ENCODE peak calls at places on chromosomes 5 and 9, in four cellular contexts. W, A, S and I are unnamed samples.

GRCh38 chr5:34898258-34898895 is 16.9 kb downstream of the RAD1 start:
- DNase-seq in W (peak), A (peak), S (peak), I (peak)

GRCh38 chr9:126513159-126514036 is 100.3 kb upstream of the LMX1B start:
- DNase-seq in W (no peak), A (no peak), S (no peak), I (no peak)

GRCh38 chr9:37994639-37995347 is 74.2 kb downstream of the SHB start:
- DNase-seq in W (no peak), A (no peak), S (peak), I (peak)

GRCh38 chr9:115071176-115071575 is 46.8 kb downstream of the TNC start:
- DNase-seq in W (no peak), A (no peak), S (no peak), I (no peak)

GRCh38 chr9:91116226-91116625 is 245.5 kb downstream of the AUH start:
- DNase-seq in W (no peak), A (no peak), S (no peak), I (no peak)

GRCh38 chr9:11356101-11356500 is 743.3 kb upstream of the PTPRD start:
- DNase-seq in W (no peak), A (no peak), S (no peak), I (no peak)

GRCh38 chr9:26205316-26205715 is 527.1 kb upstream of the TUSC1 start:
- DNase-seq in W (no peak), A (no peak), S (no peak), I (no peak)

GRCh38 chr5:40258205-40258604 is 421.5 kb upstream of the PTGER4 start:
- DNase-seq in W (no peak), A (no peak), S (no peak), I (no peak)

GRCh38 chr9:80664327-80665210 is 1024.8 kb downstream of the TLE1 start:
- DNase-seq in W (no peak), A (no peak), S (no peak), I (no peak)

GRCh38 chr5:140011297-140011802 is 31.7 kb downstream of the NRG2 start:
- DNase-seq in W (no peak), A (no peak), S (no peak), I (peak)

GRCh38 chr5:138303365-138303764 is 28.2 kb downstream of the CDC25C start:
- DNase-seq in W (no peak), A (no peak), S (peak), I (no peak)

GRCh38 chr5:103346162-103346748 is 87.7 kb downstream of the MACIR start:
- DNase-seq in W (no peak), A (no peak), S (no peak), I (no peak)

GRCh38 chr9:74496819-74497749 is at the start of gene RORB:
- DNase-seq in W (peak), A (peak), S (no peak), I (peak)

GRCh38 chr9:16656432-16657169 is 213.9 kb downstream of the BNC2 start:
- DNase-seq in W (no peak), A (no peak), S (no peak), I (no peak)

GRCh38 chr5:133274597-133274935 is 222.8 kb downstream of the HSPA4 start:
- DNase-seq in W (no peak), A (no peak), S (no peak), I (no peak)

GRCh38 chr9:19229725-19230355 is 653 bp upstream of the DENND4C start:
- DNase-seq in W (no peak), A (peak), S (no peak), I (no peak)

GRCh38 chr5:55226027-55226933 is 835 bp downstream of the MCIDAS start:
- DNase-seq in W (peak), A (peak), S (no peak), I (peak)

GRCh38 chr5:5017827-5018559 is 122.1 kb upstream of the ADAMTS16 start:
- DNase-seq in W (no peak), A (no peak), S (no peak), I (no peak)

GRCh38 chr5:9498541-9499497 is 47.1 kb downstream of the SEMA5A start:
- DNase-seq in W (no peak), A (no peak), S (no peak), I (no peak)

GRCh38 chr9:136630662-136630992 is 32.1 kb upstream of the EGFL7 start:
- DNase-seq in W (no peak), A (no peak), S (no peak), I (no peak)

GRCh38 chr9:86946712-86947145 is 577 bp downstream of the GAS1 start:
- DNase-seq in W (peak), A (no peak), S (no peak), I (peak)

GRCh38 chr9:72718503-72718902 is 197.1 kb downstream of the TMC1 start:
- DNase-seq in W (no peak), A (no peak), S (no peak), I (no peak)

GRCh38 chr9:29044959-29045358 is 1471.7 kb upstream of the C9orf72 start:
- DNase-seq in W (no peak), A (no peak), S (no peak), I (no peak)

GRCh38 chr5:151495330-151495729 is 47.9 kb downstream of the SLC36A1 start:
- DNase-seq in W (no peak), A (no peak), S (peak), I (no peak)

GRCh38 chr9:75866273-75866871 is 24.1 kb upstream of the PCSK5 start:
- DNase-seq in W (no peak), A (no peak), S (no peak), I (peak)

GRCh38 chr9:16154570-16155078 is 601.8 kb downstream of the CCDC171 start:
- DNase-seq in W (peak), A (no peak), S (no peak), I (peak)

GRCh38 chr5:31470608-31471007 is 61.3 kb downstream of the DROSHA start:
- DNase-seq in W (no peak), A (no peak), S (no peak), I (no peak)

GRCh38 chr5:133240425-133241091 is 188.7 kb downstream of the HSPA4 start:
- DNase-seq in W (no peak), A (no peak), S (peak), I (peak)

DNA sequence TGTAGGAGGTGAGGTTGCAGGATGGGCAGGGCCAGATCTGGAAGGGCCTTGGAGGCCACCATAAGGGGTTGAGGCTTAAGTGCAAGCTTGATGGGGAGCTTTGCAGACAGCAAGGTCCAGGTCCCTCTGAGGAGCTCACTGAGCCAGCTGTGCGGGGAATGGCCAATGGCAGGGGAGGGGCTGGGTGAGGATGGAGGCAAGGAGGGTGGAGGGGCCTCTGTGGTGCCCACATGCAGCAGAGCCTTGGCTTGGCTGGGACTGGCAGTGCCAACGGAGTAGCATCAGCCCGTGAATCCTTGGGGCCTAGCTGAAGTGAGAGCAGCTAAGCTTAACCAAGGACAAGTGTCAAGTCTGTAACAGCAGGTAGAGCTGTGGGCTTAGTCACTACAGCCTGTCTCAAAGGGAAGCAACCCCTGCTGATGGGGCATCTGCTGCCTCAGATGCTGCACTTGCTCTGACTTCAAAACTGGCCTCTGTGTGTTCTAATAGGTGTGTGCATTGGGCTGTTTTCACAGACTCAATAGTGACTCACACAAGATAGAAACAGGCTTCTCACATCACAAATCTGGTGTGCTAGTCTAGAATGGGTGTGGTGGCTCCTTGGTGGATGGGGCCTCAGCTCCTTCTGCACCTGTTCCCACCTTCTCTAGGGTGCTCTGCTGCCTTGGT is 16.3 kb downstream of the GALNT12 start:
- DNase-seq in W (no peak), A (no peak), S (no peak), I (no peak)
- TF ChIP-seq CTCF in W (no peak), A (no peak), S (no peak), I (no peak)

DNA sequence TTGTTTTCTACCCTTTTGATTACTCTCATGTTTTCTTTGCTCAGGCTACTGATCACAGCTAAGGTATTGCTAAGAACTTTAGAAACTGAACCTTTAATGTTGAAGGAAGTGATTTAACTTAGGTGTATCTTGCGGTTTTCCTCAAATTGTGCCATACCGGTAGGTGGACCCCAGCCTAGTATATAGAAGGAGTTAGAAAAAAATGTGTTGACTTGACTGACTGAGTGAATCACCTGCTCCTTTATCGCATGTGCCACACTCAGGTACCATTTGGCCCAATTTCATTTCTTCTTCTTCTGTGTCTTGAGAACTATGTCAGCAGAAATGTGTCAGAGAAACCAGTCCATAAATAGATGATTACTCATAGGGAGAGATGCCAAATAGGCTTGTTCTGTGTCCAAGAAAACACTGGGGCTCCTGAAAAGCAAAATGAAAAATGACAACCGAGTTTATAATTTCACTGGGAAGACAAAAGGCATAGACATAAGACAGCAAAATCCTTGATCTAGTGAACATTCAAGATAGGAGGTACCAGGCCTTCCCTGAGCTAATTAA is 19.4 kb downstream of the PLPPR1 start:
- DNase-seq in W (no peak), A (no peak), S (no peak), I (no peak)
- TF ChIP-seq CTCF in W (no peak), A (no peak), S (no peak), I (no peak)

GRCh38 chr9:122334916-122335315 is 35.9 kb upstream of the PTGS1 start:
- DNase-seq in W (no peak), A (no peak), S (no peak), I (no peak)
- TF ChIP-seq CTCF in W (no peak), A (no peak), S (no peak), I (no peak)

GRCh38 chr5:2886531-2886930 is 135.1 kb upstream of the IRX2 start:
- DNase-seq in W (no peak), A (no peak), S (no peak), I (no peak)
- TF ChIP-seq CTCF in W (no peak), A (no peak), S (no peak), I (no peak)

GRCh38 chr5:171155621-171156020 is 153.4 kb upstream of the TLX3 start:
- DNase-seq in W (no peak), A (no peak), S (no peak), I (no peak)

GRCh38 chr5:171149772-171150171 is 159.3 kb upstream of the TLX3 start:
- DNase-seq in W (no peak), A (no peak), S (no peak), I (no peak)

GRCh38 chr5:171149333-171149732 is 159.7 kb upstream of the TLX3 start:
- DNase-seq in W (no peak), A (no peak), S (no peak), I (no peak)

GRCh38 chr5:171157233-171157632 is 151.8 kb upstream of the TLX3 start:
- DNase-seq in W (no peak), A (no peak), S (no peak), I (no peak)

DNA sequence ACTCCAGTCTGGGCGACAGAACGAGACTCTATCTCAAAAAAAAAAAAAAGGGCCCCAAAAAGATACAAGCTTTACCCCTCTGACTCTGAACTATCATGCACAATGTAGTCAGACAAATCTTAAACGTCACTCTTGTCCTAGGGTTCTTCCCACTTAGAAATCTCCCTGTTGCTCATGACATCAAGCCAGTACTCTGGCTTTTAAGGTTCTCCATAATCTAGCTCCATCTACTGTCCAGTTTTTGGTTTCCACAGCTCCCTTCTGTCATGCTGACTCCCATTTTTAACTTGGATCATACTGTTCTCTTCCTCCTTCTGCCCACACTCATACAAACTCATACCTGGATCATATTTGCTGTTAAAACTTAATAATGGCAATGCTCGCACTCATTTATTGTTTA is 156.7 kb upstream of the TLX3 start:
- DNase-seq in W (no peak), A (no peak), S (no peak), I (no peak)
- TF ChIP-seq CTCF in W (no peak), A (no peak), S (peak), I (peak)

DNA sequence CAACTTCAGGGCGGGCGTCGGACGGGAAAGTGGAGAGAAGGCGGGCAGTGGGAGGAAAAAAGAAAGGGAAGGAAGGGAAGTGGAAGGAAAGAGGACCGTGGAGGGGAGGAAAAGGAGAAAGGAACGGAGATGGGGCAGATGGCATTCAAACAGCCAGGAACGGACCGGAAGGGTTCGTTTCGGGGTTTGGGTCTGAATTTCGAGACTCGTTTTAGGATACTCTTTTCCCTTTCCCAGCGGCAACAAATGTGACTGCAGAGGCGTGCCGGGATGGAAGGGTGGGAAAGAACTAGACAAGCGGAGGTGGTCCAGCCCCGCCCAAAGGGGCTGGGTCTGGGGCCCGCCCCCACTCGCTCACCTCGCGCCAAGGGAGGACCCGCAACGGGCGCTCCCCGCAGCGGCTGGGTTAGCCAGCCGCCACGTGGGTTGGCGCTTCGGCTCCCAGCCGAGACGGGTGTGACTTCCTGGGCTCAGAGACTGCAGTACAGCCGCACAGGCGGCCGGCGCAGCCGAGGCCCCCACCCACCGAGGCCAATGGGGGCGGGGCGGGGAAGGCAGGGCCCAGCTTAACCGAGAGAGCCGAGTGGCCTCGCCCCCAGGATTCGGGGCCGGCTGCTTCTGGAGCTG is 2.7 kb downstream of the VCAN start:
- DNase-seq in W (peak), A (peak), S (peak), I (peak)
- TF ChIP-seq CTCF in W (no peak), A (no peak), S (no peak), I (no peak)

GRCh38 chr9:120612218-120612617 is 32.3 kb upstream of the CDK5RAP2 start:
- DNase-seq in W (no peak), A (no peak), S (no peak), I (no peak)
- TF ChIP-seq CTCF in W (no peak), A (no peak), S (peak), I (no peak)

GRCh38 chr9:127806871-127807270 is 4.2 kb downstream of the FPGS start:
- DNase-seq in W (peak), A (peak), S (no peak), I (no peak)

GRCh38 chr9:127802576-127803443 is at the start of gene FPGS:
- DNase-seq in W (peak), A (peak), S (no peak), I (peak)

GRCh38 chr9:127808347-127809001 is 5.8 kb downstream of the FPGS start:
- DNase-seq in W (peak), A (no peak), S (no peak), I (no peak)

GRCh38 chr9:127803507-127804352 is 1.0 kb downstream of the FPGS start:
- DNase-seq in W (peak), A (peak), S (no peak), I (no peak)

DNA sequence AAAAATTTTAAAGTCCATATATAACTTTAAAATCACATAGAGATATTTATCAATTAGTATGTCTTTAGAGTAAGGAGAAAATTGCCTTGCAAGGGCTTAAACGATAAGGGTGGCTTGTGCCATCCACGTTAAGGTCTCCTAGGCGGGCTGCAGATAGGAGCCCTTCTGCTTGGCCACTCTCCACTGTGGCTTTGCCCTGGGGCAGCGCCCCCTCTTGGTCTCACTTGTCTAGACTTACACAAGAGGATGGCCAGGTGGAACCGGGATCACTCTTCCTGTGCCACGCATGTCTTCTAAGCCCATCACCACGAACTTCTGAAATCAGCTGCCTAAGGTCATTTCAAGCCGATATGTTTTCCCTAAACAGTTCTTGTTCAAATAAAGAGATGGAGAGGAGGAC is 2.9 kb downstream of the FPGS start:
- DNase-seq in W (no peak), A (peak), S (no peak), I (no peak)
- TF ChIP-seq CTCF in W (no peak), A (peak), S (peak), I (peak)

DNA sequence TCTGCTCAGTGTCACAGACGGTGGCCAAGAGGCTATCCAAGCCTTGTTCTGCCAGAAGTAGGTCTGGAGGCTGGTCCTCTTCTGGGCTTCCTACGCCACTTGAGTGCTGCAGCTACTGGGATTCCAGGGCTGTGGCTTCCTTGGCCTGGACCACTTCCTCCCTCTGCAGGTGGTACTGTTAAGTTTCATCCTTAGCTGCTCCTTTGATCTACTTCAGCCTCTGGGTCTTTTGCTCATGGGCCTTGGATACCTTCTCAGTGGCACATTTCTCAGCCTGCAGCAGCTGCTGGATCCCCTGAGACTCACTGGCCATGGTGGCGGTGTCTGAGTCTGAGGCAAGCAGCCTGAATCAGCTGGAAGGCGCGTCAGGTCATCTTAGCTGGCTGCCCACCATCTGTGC is 10.3 kb downstream of the CNOT8 start:
- DNase-seq in W (no peak), A (no peak), S (no peak), I (no peak)
- TF ChIP-seq CTCF in W (no peak), A (no peak), S (no peak), I (no peak)

DNA sequence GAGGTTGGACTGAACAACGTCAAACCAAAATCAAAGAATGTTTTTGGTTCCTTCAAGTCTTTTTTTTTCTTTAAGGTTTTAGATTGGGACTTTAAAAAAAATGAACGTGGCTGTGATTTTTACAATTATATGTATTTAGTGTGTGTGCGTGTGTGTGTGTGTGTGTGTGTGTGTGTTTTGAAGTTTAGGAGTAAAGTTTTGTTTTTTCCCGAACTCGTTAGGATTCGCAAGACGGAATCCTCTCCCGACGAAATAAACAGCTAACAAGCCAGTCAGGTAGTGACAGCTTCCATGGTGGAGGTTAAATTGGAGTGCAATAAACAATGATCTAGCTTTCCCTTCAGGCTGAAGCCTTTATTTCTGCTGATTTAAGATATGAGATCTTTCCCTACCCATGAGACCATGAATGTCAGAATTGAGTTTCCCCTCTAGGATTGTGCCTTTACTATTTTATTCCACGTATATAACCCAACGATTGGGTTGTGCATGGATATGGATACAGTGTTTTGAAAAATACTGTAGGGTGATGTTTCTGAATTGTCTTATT is 1.2 kb downstream of the KIAA1958 start:
- DNase-seq in W (no peak), A (no peak), S (no peak), I (no peak)
- TF ChIP-seq CTCF in W (no peak), A (no peak), S (no peak), I (no peak)